ENCODE peak calls at places on chromosomes 6 and 20, in six cellular contexts. S, H, D, A, G and B are unnamed samples.

GRCh38 chr20:63372971-63373885 is 12.1 kb upstream of the CHRNA4 start:
- DNase-seq in G (no peak), A (no peak), S (no peak), H (no peak), D (no peak), B (no peak)

GRCh38 chr6:44228433-44228832 is 5.0 kb downstream of the SLC29A1 start:
- DNase-seq in S (no peak), D (no peak), H (no peak), A (no peak), G (no peak), B (no peak)

GRCh38 chr6:82283771-82284420 is 36.4 kb upstream of the IBTK start:
- DNase-seq in D (no peak), A (no peak), H (no peak), G (no peak), S (no peak), B (no peak)

GRCh38 chr6:102488729-102489128 is 1095.2 kb downstream of the GRIK2 start:
- DNase-seq in S (no peak), G (no peak), H (no peak), D (no peak), A (no peak), B (no peak)

GRCh38 chr6:169701218-169701952 is 444 bp downstream of the WDR27 start:
- DNase-seq in D (peak), H (no peak), S (no peak), A (peak), G (no peak), B (no peak)

GRCh38 chr6:77231438-77232305 is 231.6 kb downstream of the HTR1B start:
- DNase-seq in H (no peak), G (no peak), S (no peak), D (no peak), A (no peak), B (no peak)

GRCh38 chr6:99563056-99563723 is 5.3 kb downstream of the CCNC start:
- DNase-seq in G (no peak), A (no peak), H (no peak), D (no peak), S (no peak), B (no peak)

GRCh38 chr20:4962257-4962855 is 39.0 kb downstream of the SLC23A2 start:
- DNase-seq in S (no peak), G (no peak), A (no peak), D (no peak), H (no peak), B (no peak)

GRCh38 chr6:40444307-40444706 is 142.9 kb downstream of the LRFN2 start:
- DNase-seq in S (no peak), A (no peak), D (no peak), H (no peak), G (no peak), B (no peak)

GRCh38 chr6:11812951-11813350 is 34.3 kb upstream of the ADTRP start:
- DNase-seq in G (no peak), A (no peak), S (no peak), D (no peak), H (no peak), B (no peak)

GRCh38 chr6:42193491-42193894 is 1.3 kb downstream of the GUCA1B start:
- DNase-seq in S (no peak), A (no peak), H (no peak), G (no peak), D (no peak), B (no peak)

GRCh38 chr6:13355969-13356368 is 27.6 kb upstream of the TBC1D7 start:
- DNase-seq in H (no peak), S (no peak), D (no peak), G (no peak), A (no peak), B (no peak)

GRCh38 chr6:32370510-32370909 is 1.2 kb downstream of the TSBP1 start:
- DNase-seq in H (no peak), A (no peak), S (no peak), G (no peak), D (no peak), B (no peak)

GRCh38 chr6:144259988-144260387 is 25.1 kb upstream of the UTRN start:
- DNase-seq in S (no peak), G (no peak), H (no peak), A (no peak), D (peak), B (no peak)

GRCh38 chr6:97215157-97215769 is 67.8 kb downstream of the MMS22L start:
- DNase-seq in A (peak), H (no peak), S (no peak), G (peak), D (peak), B (no peak)

GRCh38 chr20:54115172-54115854 is 44.9 kb upstream of the BCAS1 start:
- DNase-seq in H (no peak), S (no peak), A (no peak), D (peak), G (no peak), B (no peak)

GRCh38 chr20:63091901-63092659 is 85.3 kb upstream of the BHLHE23 start:
- DNase-seq in G (no peak), H (no peak), S (no peak), D (no peak), A (no peak), B (no peak)

GRCh38 chr6:161374971-161375873 is 101.4 kb upstream of the AGPAT4 start:
- DNase-seq in G (peak), D (no peak), A (peak), H (no peak), S (no peak), B (peak)

GRCh38 chr6:158465747-158466146 is 94.1 kb upstream of the TMEM181 start:
- DNase-seq in A (no peak), D (no peak), G (no peak), H (no peak), S (no peak), B (no peak)

GRCh38 chr6:49841424-49841823 is 24.9 kb downstream of the CRISP1 start:
- DNase-seq in S (no peak), D (no peak), G (no peak), A (no peak), H (no peak), B (no peak)

GRCh38 chr20:41365785-41366545 is 653 bp downstream of the EMILIN3 start:
- DNase-seq in D (no peak), H (no peak), A (peak), S (no peak), G (no peak), B (no peak)

GRCh38 chr20:44008806-44009678 is 94.4 kb downstream of the TOX2 start:
- DNase-seq in A (no peak), D (no peak), G (no peak), S (no peak), H (no peak), B (no peak)

GRCh38 chr20:44728835-44729342 is 13.7 kb downstream of the CCN5 start:
- DNase-seq in G (no peak), H (no peak), D (peak), A (peak), S (no peak), B (no peak)

GRCh38 chr6:110541701-110542309 is 65.4 kb upstream of the SLC22A16 start:
- DNase-seq in G (peak), A (no peak), H (no peak), D (no peak), S (no peak), B (no peak)

GRCh38 chr6:16045238-16045637 is 83.6 kb upstream of the MYLIP start:
- DNase-seq in S (no peak), D (no peak), A (no peak), G (no peak), H (no peak), B (no peak)

GRCh38 chr6:157187182-157188093 is 135.9 kb downstream of the TMEM242 start:
- DNase-seq in S (no peak), H (no peak), A (peak), G (no peak), D (no peak), B (no peak)

GRCh38 chr6:43096451-43097097 is 20.5 kb downstream of the PTK7 start:
- DNase-seq in G (no peak), S (no peak), H (no peak), A (no peak), D (peak), B (no peak)